ENCODE peak calls at places on chromosomes 12 and 14, in ten cellular contexts. M is tibial nerve, S is LNCaP clone FGC, P is coronary artery, U is bronchial epithelial cell, A is MCF 10A, K is choroid plexus epithelial cell, O is OCI-LY7, R is HCT116, J is neural crest cell. X is an unnamed sample.
A peak's percentile ranks its signal among the peaks of the same experiment; 100 is the strongest.

GRCh38 chr14:63203618-63204406 is 431 bp upstream of the RHOJ start:
- DNase-seq in U (peak; percentile 85), S (no peak), O (no peak), K (peak; percentile 94), M (peak; percentile 67), P (peak; percentile 88), A (peak; percentile 46), J (peak; percentile 55), R (no peak), X (peak; percentile 51)

GRCh38 chr14:23430733-23431105 is 4.7 kb downstream of the MYH7 start:
- DNase-seq in P (no peak), S (no peak), J (no peak), U (no peak), K (peak; percentile 14), A (no peak), M (no peak), O (no peak), R (no peak), X (no peak)

GRCh38 chr12:89354630-89354931 is 2.3 kb upstream of the DUSP6 start:
- DNase-seq in M (no peak), O (no peak), J (no peak), A (no peak), S (no peak), P (no peak), R (no peak), U (no peak), K (peak; percentile 19), X (no peak)

GRCh38 chr14:32366256-32366655 is 37.2 kb downstream of the AKAP6 start:
- DNase-seq in K (peak; percentile 75), A (no peak), S (no peak), M (no peak), O (no peak), U (no peak), R (no peak), J (no peak), P (no peak), X (no peak)

GRCh38 chr12:11949738-11950403 is 120.9 kb upstream of the BCL2L14 start:
- DNase-seq in M (no peak), R (no peak), K (no peak), P (no peak), U (no peak), J (no peak), A (no peak), O (no peak), S (peak; percentile 17), X (no peak)

GRCh38 chr12:11779286-11779685 is 129.8 kb downstream of the ETV6 start:
- DNase-seq in M (no peak), K (peak; percentile 90), A (peak; percentile 61), S (no peak), R (no peak), J (no peak), U (peak; percentile 14), O (no peak), P (no peak), X (no peak)

GRCh38 chr14:23569443-23570151 is 2.0 kb upstream of the AP1G2 start:
- DNase-seq in M (no peak), A (peak; percentile 34), R (peak; percentile 58), J (no peak), O (no peak), U (peak; percentile 66), P (no peak), S (no peak), K (peak; percentile 40), X (no peak)

GRCh38 chr14:89853976-89854693 is 100.4 kb downstream of the EFCAB11 start:
- DNase-seq in S (no peak), A (no peak), U (no peak), J (no peak), K (no peak), P (no peak), O (no peak), M (no peak), R (no peak), X (no peak)

GRCh38 chr14:91606851-91607250 is 96.7 kb upstream of the PPP4R3A start:
- DNase-seq in R (no peak), A (peak; percentile 56), O (no peak), J (no peak), P (no peak), M (no peak), U (peak; percentile 71), S (no peak), K (peak; percentile 29), X (no peak)

GRCh38 chr12:68454855-68455254 is 122.7 kb upstream of the MDM1 start:
- DNase-seq in P (no peak), K (no peak), R (no peak), J (no peak), O (no peak), A (no peak), M (no peak), U (no peak), S (no peak), X (no peak)

GRCh38 chr14:53882684-53883083 is 73.9 kb downstream of the BMP4 start:
- DNase-seq in J (no peak), K (no peak), M (no peak), P (no peak), A (no peak), O (no peak), R (peak; percentile 49), U (no peak), S (no peak), X (no peak)

GRCh38 chr14:94047581-94047980 is 21.4 kb downstream of the OTUB2 start:
- DNase-seq in R (no peak), U (no peak), S (no peak), A (no peak), J (no peak), O (no peak), P (peak; percentile 38), K (no peak), M (no peak), X (no peak)

GRCh38 chr12:109258607-109259544 is 50.2 kb downstream of the FOXN4 start:
- DNase-seq in O (no peak), P (no peak), M (no peak), J (no peak), R (no peak), S (no peak), A (no peak), U (no peak), K (no peak), X (no peak)

GRCh38 chr12:109261087-109261486 is 48.0 kb downstream of the FOXN4 start:
- DNase-seq in O (no peak), P (no peak), R (no peak), S (no peak), M (no peak), K (no peak), U (no peak), J (no peak), A (no peak), X (no peak)

GRCh38 chr12:109258201-109258600 is 50.9 kb downstream of the FOXN4 start:
- DNase-seq in P (no peak), U (no peak), J (no peak), S (no peak), R (no peak), A (no peak), M (no peak), O (no peak), K (no peak), X (no peak)

GRCh38 chr12:109261939-109262338 is 47.1 kb downstream of the FOXN4 start:
- DNase-seq in O (no peak), M (no peak), P (no peak), S (no peak), K (no peak), R (no peak), A (no peak), U (no peak), J (no peak), X (no peak)

DNA sequence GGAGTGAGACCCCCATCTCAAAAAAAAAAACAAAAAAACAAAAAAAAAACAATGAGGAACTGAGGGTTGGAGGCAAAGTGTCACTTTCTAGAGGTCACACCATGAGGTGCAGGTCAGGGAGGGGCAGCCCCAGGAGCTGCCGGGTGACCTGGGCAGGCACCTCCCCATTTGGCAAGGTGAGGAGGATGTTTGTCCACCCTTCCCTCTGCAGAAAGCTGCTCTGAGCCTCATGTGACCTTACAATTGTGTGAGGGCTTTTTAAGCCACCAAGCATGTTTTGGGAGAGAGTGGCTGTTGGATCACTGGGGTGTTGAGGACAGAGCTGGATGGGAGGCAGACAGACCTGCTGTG is 49.6 kb downstream of the FOXN4 start:
- DNase-seq in P (no peak), S (no peak), M (no peak), R (no peak), O (no peak), A (no peak), J (no peak), U (no peak), K (no peak), X (no peak)
- TF ChIP-seq CTCF in P (no peak), S (no peak), M (no peak), R (no peak), O (no peak), A (no peak), J (no peak), U (no peak), K (no peak), X (no peak)

GRCh38 chr14:71403673-71404072 is 496.4 kb downstream of the PCNX1 start:
- DNase-seq in P (no peak), K (peak; percentile 76), U (peak; percentile 50), J (no peak), R (peak; percentile 2), S (peak; percentile 55), A (peak; percentile 42), M (no peak), O (peak; percentile 56), X (no peak)
- TF ChIP-seq CTCF in P (no peak), K (peak; percentile 52), U (peak; percentile 24), J (peak; percentile 41), R (no peak), S (peak; percentile 33), A (peak; percentile 18), M (no peak), O (no peak), X (no peak)

DNA sequence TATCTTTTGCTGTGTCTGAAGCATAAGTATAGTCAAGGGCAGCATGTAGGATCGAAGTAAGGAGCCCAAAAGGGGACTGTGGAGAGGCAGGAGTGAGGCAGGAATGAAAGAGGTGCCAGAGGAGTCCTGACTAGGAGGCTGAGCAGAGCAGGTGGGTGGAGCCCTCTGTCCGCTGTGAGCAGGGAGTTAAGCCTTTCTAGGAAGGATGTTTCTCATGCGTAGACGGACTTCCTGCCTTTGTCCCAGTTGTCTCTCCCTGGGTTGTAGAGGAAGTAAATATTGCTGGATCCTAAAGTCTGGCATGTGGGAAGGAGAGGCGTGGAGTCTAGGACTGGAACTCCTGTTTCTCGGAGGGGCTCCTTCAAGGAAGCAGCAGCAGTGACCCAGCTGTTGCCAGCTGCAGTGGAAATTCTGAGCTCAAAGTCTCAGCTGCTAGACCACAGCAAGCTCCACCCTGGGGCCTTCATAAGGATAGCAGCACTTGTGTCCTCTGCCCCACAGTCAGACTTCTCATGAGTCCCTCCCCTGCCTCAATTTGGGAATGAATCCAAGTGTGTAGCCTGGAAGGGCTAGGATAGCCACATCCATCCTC is 44.0 kb downstream of the RBMS2 start:
- DNase-seq in A (no peak), S (no peak), M (peak; percentile 26), O (peak; percentile 46), J (no peak), R (no peak), U (peak; percentile 29), P (peak; percentile 84), K (peak; percentile 88), X (peak; percentile 67)
- TF ChIP-seq CTCF in A (no peak), S (no peak), M (no peak), O (no peak), J (no peak), R (no peak), U (no peak), P (no peak), K (peak; percentile 25), X (no peak)

DNA sequence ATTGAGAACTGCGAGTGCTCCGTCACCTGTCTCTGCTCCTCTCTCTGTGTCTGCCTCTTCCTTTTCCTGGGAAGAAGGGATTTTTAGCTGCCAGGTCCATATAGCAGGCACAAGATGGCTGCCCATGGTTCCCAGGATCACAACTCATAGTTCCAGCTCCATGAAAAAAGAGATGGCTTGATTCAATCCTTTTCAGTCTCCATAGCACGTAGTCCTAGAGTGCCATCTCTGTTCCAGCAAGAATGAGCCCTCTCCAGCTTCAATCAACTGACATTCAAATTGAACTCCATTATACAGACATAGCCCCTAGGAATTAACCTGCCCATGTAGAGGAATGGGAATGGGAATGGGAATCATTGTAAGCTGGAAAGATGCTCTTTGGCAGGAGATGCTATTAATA is 34.7 kb upstream of the RTRAF start:
- DNase-seq in J (no peak), M (no peak), S (no peak), K (no peak), O (no peak), R (no peak), P (no peak), U (no peak), A (no peak), X (no peak)
- TF ChIP-seq CTCF in J (no peak), M (no peak), S (no peak), K (no peak), O (peak; percentile 15), R (peak; percentile 3), P (no peak), U (no peak), A (no peak), X (no peak)

X was measured in lower lobe of right lung.